ENCODE peak calls at places on chromosome 3, in eight cellular contexts. A is DND-41, X is PC-3, Z is PC-9, F is breast epithelium, I is GM06990, B is tibial nerve, K is H7. H is an unnamed sample.

GRCh38 chr3:44511238-44511567 is 33.7 kb upstream of the ZNF445 start:
- DNase-seq in A (no peak), X (no peak), Z (no peak), F (no peak), I (no peak), B (no peak), K (no peak), H (no peak)

GRCh38 chr3:148866261-148866660 is 1.2 kb downstream of the CPA3 start:
- DNase-seq in A (no peak), X (no peak), Z (no peak), F (no peak), I (no peak), B (no peak), K (no peak), H (no peak)

GRCh38 chr3:66253790-66254620 is 33.2 kb downstream of the SLC25A26 start:
- DNase-seq in A (no peak), X (peak; percentile 38), Z (no peak), F (no peak), I (peak; percentile 32), B (no peak), K (peak; percentile 15), H (no peak)

GRCh38 chr3:170709046-170709445 is 123.2 kb upstream of the SLC7A14 start:
- DNase-seq in A (no peak), X (peak; percentile 35), Z (no peak), F (no peak), I (no peak), B (no peak), K (no peak), H (no peak)

GRCh38 chr3:128984596-128984995 is 9.3 kb downstream of the CFAP92 start:
- DNase-seq in A (no peak), X (no peak), Z (no peak), F (no peak), I (no peak), B (no peak), K (no peak), H (no peak)

GRCh38 chr3:151316267-151316991 is at the start of gene GPR87:
- DNase-seq in A (no peak), X (peak; percentile 95), Z (peak; percentile 63), F (no peak), I (no peak), B (no peak), K (no peak), H (no peak)

GRCh38 chr3:31671976-31672375 is 139.3 kb downstream of the STT3B start:
- DNase-seq in A (no peak), X (no peak), Z (no peak), F (no peak), I (no peak), B (no peak), K (no peak), H (no peak)

GRCh38 chr3:123590685-123591450 is 6.0 kb upstream of the HACD2 start:
- DNase-seq in A (peak; percentile 13), X (no peak), Z (no peak), F (no peak), I (no peak), B (no peak), K (no peak), H (no peak)

GRCh38 chr3:194130807-194131589 is 5.0 kb upstream of the HES1 start:
- DNase-seq in A (peak; percentile 40), X (peak; percentile 97), Z (peak; percentile 82), F (no peak), I (peak; percentile 95), B (no peak), K (peak; percentile 43), H (no peak)

GRCh38 chr3:108091498-108092259 is 848 bp upstream of the CD47 start:
- DNase-seq in A (peak; percentile 19), X (peak; percentile 11), Z (no peak), F (no peak), I (no peak), B (no peak), K (no peak), H (no peak)

GRCh38 chr3:29635888-29636287 is 355.0 kb downstream of the RBMS3 start:
- DNase-seq in A (no peak), X (peak; percentile 28), Z (no peak), F (no peak), I (no peak), B (no peak), K (no peak), H (no peak)

GRCh38 chr3:187291512-187292132 is at the start of gene MASP1:
- DNase-seq in A (no peak), X (no peak), Z (no peak), F (no peak), I (no peak), B (no peak), K (peak; percentile 55), H (peak; percentile 3)
- H3K4me3 ChIP-seq in A (no peak within 1 kb of the TSS), X (no peak within 1 kb of the TSS), Z (no peak within 1 kb of the TSS), F (peak within 1 kb of the TSS; percentile 21), I (no peak within 1 kb of the TSS), B (peak within 1 kb of the TSS; percentile 32), K (peak within 1 kb of the TSS; percentile 62), H (peak within 1 kb of the TSS; percentile 47)

GRCh38 chr3:157081681-157082210 is 78.2 kb downstream of the CCNL1 start:
- DNase-seq in A (peak; percentile 83), X (peak; percentile 98), Z (peak; percentile 95), F (peak; percentile 84), I (peak; percentile 69), B (peak; percentile 98), K (peak; percentile 87), H (peak; percentile 73)
- H3K4me3 ChIP-seq in A (peak overlapping the region; percentile 18), X (peak overlapping the region; percentile 38), Z (peak overlapping the region; percentile 9), F (no peak overlapping the region), I (no peak overlapping the region), B (no peak overlapping the region), K (no peak overlapping the region), H (no peak overlapping the region)

GRCh38 chr3:56799251-56799882 is 2.4 kb downstream of the ARHGEF3 start:
- DNase-seq in A (peak; percentile 66), X (peak; percentile 88), Z (no peak), F (no peak), I (peak; percentile 42), B (no peak), K (peak; percentile 52), H (no peak)
- H3K4me3 ChIP-seq in A (peak overlapping the region; percentile 84), X (no peak overlapping the region), Z (no peak overlapping the region), F (peak overlapping the region; percentile 20), I (peak overlapping the region; percentile 91), B (peak overlapping the region; percentile 38), K (no peak overlapping the region), H (peak overlapping the region; percentile 90)

DNA sequence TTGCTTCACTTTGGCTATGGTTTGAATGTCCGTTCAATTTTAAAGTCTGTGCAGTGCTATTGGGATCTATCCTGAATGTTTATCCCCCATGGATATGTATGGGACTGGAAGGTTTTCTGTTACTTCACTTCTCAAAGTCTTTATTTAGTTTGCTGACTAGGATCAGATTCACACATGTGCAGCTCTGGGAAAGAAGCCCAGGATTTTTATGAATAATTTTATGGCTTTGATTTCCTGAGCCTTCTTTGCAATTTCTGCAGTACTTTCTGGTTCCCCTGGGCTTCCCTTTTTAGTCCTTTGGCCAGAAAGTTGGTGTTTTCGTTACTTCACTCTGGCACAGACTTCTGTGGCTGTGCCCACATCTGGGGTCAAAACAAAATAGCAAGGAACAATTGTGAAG is 721.0 kb downstream of the OTOL1 start:
- DNase-seq in A (no peak), X (peak; percentile 15), Z (no peak), F (no peak), I (no peak), B (no peak), K (no peak), H (no peak)
- H3K4me3 ChIP-seq in A (no peak overlapping the region), X (no peak overlapping the region), Z (no peak overlapping the region), F (no peak overlapping the region), I (no peak overlapping the region), B (no peak overlapping the region), K (no peak overlapping the region), H (no peak overlapping the region)

GRCh38 chr3:4828279-4829030 is 150.8 kb upstream of the BHLHE40 start:
- DNase-seq in A (no peak), X (no peak), Z (no peak), F (no peak), I (no peak), B (peak; percentile 67), K (no peak), H (no peak)

GRCh38 chr3:4829031-4829394 is 150.2 kb upstream of the BHLHE40 start:
- DNase-seq in A (no peak), X (peak; percentile 82), Z (no peak), F (no peak), I (peak; percentile 52), B (no peak), K (no peak), H (no peak)

GRCh38 chr3:4833471-4833870 is 145.8 kb upstream of the BHLHE40 start:
- DNase-seq in A (no peak), X (no peak), Z (no peak), F (no peak), I (no peak), B (no peak), K (no peak), H (no peak)

GRCh38 chr3:4827767-4828166 is 151.5 kb upstream of the BHLHE40 start:
- DNase-seq in A (no peak), X (no peak), Z (no peak), F (no peak), I (no peak), B (no peak), K (no peak), H (no peak)

GRCh38 chr3:4830586-4830914 is 148.7 kb upstream of the BHLHE40 start:
- DNase-seq in A (peak; percentile 46), X (no peak), Z (no peak), F (no peak), I (no peak), B (no peak), K (no peak), H (no peak)
- H3K4me3 ChIP-seq in A (peak overlapping the region; percentile 57), X (peak overlapping the region; percentile 4), Z (peak overlapping the region; percentile 47), F (no peak overlapping the region), I (peak overlapping the region; percentile 49), B (no peak overlapping the region), K (no peak overlapping the region), H (no peak overlapping the region)

DNA sequence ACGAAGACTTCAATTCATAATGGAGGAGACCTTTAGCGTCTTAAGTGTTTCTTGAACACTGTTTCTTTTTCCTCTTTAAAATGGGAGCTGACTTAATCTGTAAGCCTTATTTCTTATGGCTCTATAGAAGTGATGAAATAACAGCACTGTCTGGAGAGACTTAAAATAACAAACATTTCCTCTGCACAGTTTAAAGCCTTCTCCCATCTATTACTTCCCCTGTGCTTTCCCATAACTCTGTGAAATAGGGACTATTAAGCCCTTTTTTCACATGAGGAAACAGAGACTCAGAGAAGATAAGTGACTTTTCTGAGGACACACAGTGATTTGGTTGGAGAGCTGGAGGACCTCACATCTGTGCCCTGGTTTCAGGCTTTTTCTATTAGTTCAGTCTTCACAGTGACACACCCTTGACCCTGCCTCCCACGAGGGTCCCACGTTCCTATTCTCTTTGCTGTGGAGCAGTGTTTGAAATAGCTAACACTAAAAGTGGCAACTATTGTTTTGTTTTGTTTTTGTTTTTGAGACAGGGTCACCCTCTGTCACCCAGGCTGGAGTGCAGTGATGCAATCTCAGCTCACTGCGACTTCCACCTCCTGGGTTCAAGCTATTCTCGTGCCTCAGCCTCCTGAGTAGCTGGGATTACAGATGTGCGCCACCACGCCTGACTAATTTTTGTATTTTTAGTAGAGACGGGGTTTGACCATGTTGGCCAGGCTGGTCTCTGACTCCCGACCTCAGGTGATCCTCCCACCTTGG is 82.9 kb downstream of the ST6GAL1 start:
- DNase-seq in A (no peak), X (no peak), Z (no peak), F (no peak), I (no peak), B (no peak), K (no peak), H (no peak)
- H3K4me3 ChIP-seq in A (no peak overlapping the region), X (no peak overlapping the region), Z (no peak overlapping the region), F (no peak overlapping the region), I (no peak overlapping the region), B (no peak overlapping the region), K (no peak overlapping the region), H (no peak overlapping the region)